ENCODE peak calls at places on chromosomes 6 and 20, in seven cellular contexts. One of them, this sample, is unnamed.

GRCh38 chr6:21229061-21229460 is 364.5 kb upstream of the SOX4 start:
- DNase-seq in anterior cingulate cortex: no peak
- DNase-seq in NCI-H1105 treated with DMSO at 0.1 percent for 48 hours: no peak
- DNase-seq in T-cell: no peak
- DNase-seq in tibial nerve: no peak
- DNase-seq in KBM-7: no peak
- DNase-seq in dorsolateral prefrontal cortex: no peak
- DNase-seq in this sample: no peak

GRCh38 chr6:44530910-44531234 is 143.4 kb downstream of the CDC5L start:
- DNase-seq in KBM-7: no peak
- DNase-seq in tibial nerve: no peak
- DNase-seq in anterior cingulate cortex: no peak
- DNase-seq in T-cell: no peak
- DNase-seq in dorsolateral prefrontal cortex: no peak
- DNase-seq in NCI-H1105 treated with DMSO at 0.1 percent for 48 hours: no peak
- DNase-seq in this sample: no peak

GRCh38 chr6:2209226-2209809 is 36.1 kb downstream of the GMDS start:
- DNase-seq in T-cell: peak
- DNase-seq in tibial nerve: no peak
- DNase-seq in NCI-H1105 treated with DMSO at 0.1 percent for 48 hours: peak
- DNase-seq in dorsolateral prefrontal cortex: no peak
- DNase-seq in anterior cingulate cortex: no peak
- DNase-seq in KBM-7: peak
- DNase-seq in this sample: no peak

GRCh38 chr6:103122766-103123601 is 1729.5 kb downstream of the GRIK2 start:
- DNase-seq in tibial nerve: no peak
- DNase-seq in NCI-H1105 treated with DMSO at 0.1 percent for 48 hours: peak
- DNase-seq in dorsolateral prefrontal cortex: peak
- DNase-seq in T-cell: no peak
- DNase-seq in anterior cingulate cortex: no peak
- DNase-seq in KBM-7: peak
- DNase-seq in this sample: no peak

GRCh38 chr6:465531-466348 is 74.2 kb downstream of the IRF4 start:
- DNase-seq in dorsolateral prefrontal cortex: no peak
- DNase-seq in NCI-H1105 treated with DMSO at 0.1 percent for 48 hours: no peak
- DNase-seq in anterior cingulate cortex: no peak
- DNase-seq in tibial nerve: no peak
- DNase-seq in KBM-7: no peak
- DNase-seq in T-cell: no peak
- DNase-seq in this sample: no peak

GRCh38 chr20:33408313-33408712 is 7.0 kb upstream of the CDK5RAP1 start:
- DNase-seq in KBM-7: no peak
- DNase-seq in T-cell: no peak
- DNase-seq in NCI-H1105 treated with DMSO at 0.1 percent for 48 hours: no peak
- DNase-seq in dorsolateral prefrontal cortex: no peak
- DNase-seq in tibial nerve: no peak
- DNase-seq in anterior cingulate cortex: no peak
- DNase-seq in this sample: no peak

GRCh38 chr6:11450061-11450460 is 87.5 kb upstream of the TMEM170B start:
- DNase-seq in T-cell: no peak
- DNase-seq in KBM-7: no peak
- DNase-seq in dorsolateral prefrontal cortex: no peak
- DNase-seq in tibial nerve: no peak
- DNase-seq in anterior cingulate cortex: no peak
- DNase-seq in NCI-H1105 treated with DMSO at 0.1 percent for 48 hours: no peak
- DNase-seq in this sample: no peak

GRCh38 chr6:113596907-113597583 is 260.1 kb upstream of the MARCKS start:
- DNase-seq in dorsolateral prefrontal cortex: no peak
- DNase-seq in anterior cingulate cortex: no peak
- DNase-seq in KBM-7: no peak
- DNase-seq in tibial nerve: no peak
- DNase-seq in NCI-H1105 treated with DMSO at 0.1 percent for 48 hours: peak
- DNase-seq in T-cell: no peak
- DNase-seq in this sample: peak

GRCh38 chr20:47784599-47785320 is 521 bp downstream of the SULF2 start:
- DNase-seq in KBM-7: peak
- DNase-seq in NCI-H1105 treated with DMSO at 0.1 percent for 48 hours: peak
- DNase-seq in T-cell: no peak
- DNase-seq in dorsolateral prefrontal cortex: no peak
- DNase-seq in anterior cingulate cortex: no peak
- DNase-seq in tibial nerve: no peak
- DNase-seq in this sample: peak

GRCh38 chr6:111715321-111715720 is 109.6 kb upstream of the TRAF3IP2 start:
- DNase-seq in anterior cingulate cortex: peak
- DNase-seq in NCI-H1105 treated with DMSO at 0.1 percent for 48 hours: peak
- DNase-seq in dorsolateral prefrontal cortex: peak
- DNase-seq in KBM-7: no peak
- DNase-seq in tibial nerve: no peak
- DNase-seq in T-cell: peak
- DNase-seq in this sample: no peak

GRCh38 chr20:44692932-44693476 is 22.2 kb upstream of the CCN5 start:
- DNase-seq in NCI-H1105 treated with DMSO at 0.1 percent for 48 hours: no peak
- DNase-seq in T-cell: no peak
- DNase-seq in KBM-7: no peak
- DNase-seq in tibial nerve: peak
- DNase-seq in dorsolateral prefrontal cortex: no peak
- DNase-seq in anterior cingulate cortex: no peak
- DNase-seq in this sample: peak

GRCh38 chr6:402901-403658 is 11.5 kb downstream of the IRF4 start:
- DNase-seq in KBM-7: no peak
- DNase-seq in anterior cingulate cortex: no peak
- DNase-seq in tibial nerve: no peak
- DNase-seq in dorsolateral prefrontal cortex: no peak
- DNase-seq in NCI-H1105 treated with DMSO at 0.1 percent for 48 hours: no peak
- DNase-seq in T-cell: no peak
- DNase-seq in this sample: no peak

GRCh38 chr20:61799394-61799923 is 266.2 kb downstream of the TAF4 start:
- DNase-seq in dorsolateral prefrontal cortex: no peak
- DNase-seq in tibial nerve: no peak
- DNase-seq in NCI-H1105 treated with DMSO at 0.1 percent for 48 hours: no peak
- DNase-seq in KBM-7: no peak
- DNase-seq in T-cell: no peak
- DNase-seq in anterior cingulate cortex: no peak
- DNase-seq in this sample: no peak

GRCh38 chr6:137265574-137265973 is 46.4 kb upstream of the IFNGR1 start:
- DNase-seq in dorsolateral prefrontal cortex: no peak
- DNase-seq in KBM-7: no peak
- DNase-seq in tibial nerve: no peak
- DNase-seq in T-cell: no peak
- DNase-seq in anterior cingulate cortex: no peak
- DNase-seq in NCI-H1105 treated with DMSO at 0.1 percent for 48 hours: no peak
- DNase-seq in this sample: no peak

GRCh38 chr6:169668203-169668847 is 33.5 kb downstream of the WDR27 start:
- DNase-seq in NCI-H1105 treated with DMSO at 0.1 percent for 48 hours: no peak
- DNase-seq in KBM-7: no peak
- DNase-seq in dorsolateral prefrontal cortex: no peak
- DNase-seq in anterior cingulate cortex: no peak
- DNase-seq in tibial nerve: no peak
- DNase-seq in T-cell: no peak
- DNase-seq in this sample: no peak

GRCh38 chr6:51854876-51855275 is 232.5 kb downstream of the PKHD1 start:
- DNase-seq in NCI-H1105 treated with DMSO at 0.1 percent for 48 hours: no peak
- DNase-seq in dorsolateral prefrontal cortex: no peak
- DNase-seq in KBM-7: no peak
- DNase-seq in tibial nerve: no peak
- DNase-seq in anterior cingulate cortex: no peak
- DNase-seq in T-cell: no peak
- DNase-seq in this sample: no peak

GRCh38 chr20:1900321-1900791 is 5.1 kb downstream of the SIRPA start:
- DNase-seq in T-cell: no peak
- DNase-seq in dorsolateral prefrontal cortex: peak
- DNase-seq in KBM-7: peak
- DNase-seq in NCI-H1105 treated with DMSO at 0.1 percent for 48 hours: peak
- DNase-seq in tibial nerve: peak
- DNase-seq in anterior cingulate cortex: peak
- DNase-seq in this sample: peak

GRCh38 chr6:75288023-75288422 is 3.4 kb upstream of the TMEM30A start:
- DNase-seq in tibial nerve: no peak
- DNase-seq in KBM-7: no peak
- DNase-seq in anterior cingulate cortex: no peak
- DNase-seq in dorsolateral prefrontal cortex: no peak
- DNase-seq in NCI-H1105 treated with DMSO at 0.1 percent for 48 hours: no peak
- DNase-seq in T-cell: no peak
- DNase-seq in this sample: no peak